ENCODE peak calls at places on chromosomes 2 and 18, in four cellular contexts. T, L, H and J are unnamed samples.

GRCh38 chr2:8803658-8804379 is 33.6 kb downstream of the KIDINS220 start:
- DNase-seq in T (peak), L (no peak), H (no peak), J (no peak)

GRCh38 chr2:71940695-71941094 is 207.0 kb downstream of the CYP26B1 start:
- DNase-seq in T (peak), L (no peak), H (no peak), J (peak)

GRCh38 chr2:42804338-42804737 is 12.0 kb upstream of the HAAO start:
- DNase-seq in T (no peak), L (no peak), H (no peak), J (no peak)

GRCh38 chr2:28209864-28210263 is 182.8 kb upstream of the FOSL2 start:
- DNase-seq in T (no peak), L (no peak), H (no peak), J (no peak)

GRCh38 chr2:241412144-241412543 is 56.1 kb downstream of the FARP2 start:
- DNase-seq in T (peak), L (no peak), H (no peak), J (no peak)

GRCh38 chr2:27184115-27184514 is 27.7 kb upstream of the ATRAID start:
- DNase-seq in T (no peak), L (no peak), H (no peak), J (no peak)

GRCh38 chr2:219495531-219496122 is 3.1 kb upstream of the GMPPA start:
- DNase-seq in T (peak), L (peak), H (no peak), J (no peak)

GRCh38 chr2:109238580-109238979 is 109.6 kb downstream of the SH3RF3 start:
- DNase-seq in T (peak), L (no peak), H (no peak), J (peak)

GRCh38 chr2:201440182-201440581 is 11.1 kb downstream of the TRAK2 start:
- DNase-seq in T (peak), L (no peak), H (no peak), J (no peak)

GRCh38 chr2:197108758-197109157 is 182.3 kb upstream of the PGAP1 start:
- DNase-seq in T (peak), L (no peak), H (no peak), J (no peak)

GRCh38 chr2:63192889-63193778 is 142.5 kb downstream of the OTX1 start:
- DNase-seq in T (no peak), L (no peak), H (no peak), J (no peak)

GRCh38 chr2:24024018-24024417 is 14.1 kb downstream of the MFSD2B start:
- DNase-seq in T (no peak), L (no peak), H (no peak), J (no peak)

GRCh38 chr2:56985609-56986008 is 801.8 kb downstream of the CCDC85A start:
- DNase-seq in T (no peak), L (no peak), H (no peak), J (no peak)

GRCh38 chr2:83081835-83082522 is 1377.1 kb downstream of the SUCLG1 start:
- DNase-seq in T (peak), L (no peak), H (no peak), J (no peak)

GRCh38 chr2:118145806-118146205 is 57.5 kb downstream of the INSIG2 start:
- DNase-seq in T (no peak), L (no peak), H (no peak), J (peak)

GRCh38 chr2:66833036-66833435 is 398.1 kb downstream of the MEIS1 start:
- DNase-seq in T (no peak), L (no peak), H (no peak), J (no peak)

GRCh38 chr2:42102606-42103450 is 55.0 kb downstream of the PKDCC start:
- DNase-seq in T (peak), L (no peak), H (peak), J (no peak)

GRCh38 chr2:197356136-197356535 is 45.6 kb upstream of the ANKRD44 start:
- DNase-seq in T (no peak), L (no peak), H (no peak), J (no peak)

GRCh38 chr18:76274470-76275289 is 220.4 kb downstream of the ZNF516 start:
- DNase-seq in T (no peak), L (peak), H (no peak), J (no peak)

GRCh38 chr18:45783097-45784075 is 42.1 kb upstream of the SIGLEC15 start:
- DNase-seq in T (no peak), L (no peak), H (no peak), J (peak)

GRCh38 chr2:205372141-205372540 is 310.2 kb upstream of the NRP2 start:
- DNase-seq in T (no peak), L (no peak), H (no peak), J (no peak)

GRCh38 chr2:227013881-227014280 is 150.1 kb downstream of the COL4A4 start:
- DNase-seq in T (no peak), L (no peak), H (no peak), J (no peak)

GRCh38 chr2:47456851-47457250 is 53.9 kb downstream of the MSH2 start:
- DNase-seq in T (no peak), L (no peak), H (no peak), J (no peak)

GRCh38 chr2:234422242-234422641 is 74.6 kb downstream of the ARL4C start:
- DNase-seq in T (peak), L (no peak), H (no peak), J (no peak)

GRCh38 chr2:189549440-189549832 is 31.1 kb downstream of the SLC40A1 start:
- DNase-seq in T (no peak), L (no peak), H (no peak), J (no peak)

GRCh38 chr2:29010946-29011649 is 30.0 kb downstream of the TOGARAM2 start:
- DNase-seq in T (peak), L (no peak), H (no peak), J (no peak)

GRCh38 chr2:144935736-144936135 is 415.8 kb upstream of the ZEB2 start:
- DNase-seq in T (no peak), L (no peak), H (no peak), J (no peak)

GRCh38 chr2:27959496-27959895 is 69.0 kb downstream of the BABAM2 start:
- DNase-seq in T (peak), L (no peak), H (no peak), J (no peak)

GRCh38 chr2:54559593-54560145 is 103.5 kb downstream of the SPTBN1 start:
- DNase-seq in T (no peak), L (no peak), H (no peak), J (no peak)

GRCh38 chr2:203934006-203934632 is 2.4 kb upstream of the ICOS start:
- DNase-seq in T (no peak), L (no peak), H (no peak), J (no peak)

GRCh38 chr2:240203031-240203841 is 62.8 kb upstream of the OTOS start:
- DNase-seq in T (no peak), L (no peak), H (no peak), J (no peak)

GRCh38 chr2:238510911-238511613 is 84.3 kb downstream of the ASB1 start:
- DNase-seq in T (no peak), L (no peak), H (no peak), J (no peak)

GRCh38 chr2:20583425-20583881 is 67.4 kb downstream of the HS1BP3 start:
- DNase-seq in T (no peak), L (no peak), H (no peak), J (no peak)

GRCh38 chr2:239882335-239882734 is 142.8 kb downstream of the NDUFA10 start:
- DNase-seq in T (peak), L (no peak), H (peak), J (peak)

GRCh38 chr2:218369374-218369773 is 12.7 kb upstream of the SLC11A1 start:
- DNase-seq in T (no peak), L (no peak), H (no peak), J (no peak)

GRCh38 chr18:4813708-4814107 is 358.6 kb upstream of the DLGAP1 start:
- DNase-seq in T (no peak), L (no peak), H (no peak), J (no peak)